ENCODE peak calls at places on chromosome 11, in four cellular contexts. G is IMR-90, B is AG10803, K is BJ. Y is an unnamed sample.

GRCh38 chr11:65314501-65315203 is at the start of gene CDC42EP2:
- DNase-seq in B (peak; percentile 85), K (no peak), G (peak; percentile 80), Y (peak; percentile 78)

GRCh38 chr11:59754859-59755700 is at the start of gene STX3:
- DNase-seq in G (peak; percentile 35), K (no peak), B (peak; percentile 58), Y (peak; percentile 60)

GRCh38 chr11:118148877-118149276 is 3.7 kb downstream of the SCN4B start:
- DNase-seq in B (no peak), G (no peak), K (no peak), Y (no peak)

GRCh38 chr11:122424636-122425035 is 230.9 kb upstream of the UBASH3B start:
- DNase-seq in G (no peak), K (no peak), B (no peak), Y (no peak)

GRCh38 chr11:2312232-2313042 is 10.6 kb downstream of the TSPAN32 start:
- DNase-seq in B (peak; percentile 56), K (peak; percentile 34), G (peak; percentile 49), Y (no peak)

GRCh38 chr11:4095509-4096230 is 1.1 kb downstream of the RRM1 start:
- DNase-seq in K (no peak), G (peak; percentile 78), B (peak; percentile 89), Y (no peak)

GRCh38 chr11:1351278-1351937 is 38.3 kb upstream of the BRSK2 start:
- DNase-seq in G (no peak), K (no peak), B (no peak), Y (no peak)

GRCh38 chr11:126113515-126113957 is 50.9 kb upstream of the CDON start:
- DNase-seq in B (peak; percentile 99), K (peak; percentile 95), G (peak; percentile 96), Y (no peak)

GRCh38 chr11:706439-706956 is 467 bp downstream of the EPS8L2 start:
- DNase-seq in G (peak; percentile 36), K (no peak), B (peak; percentile 43), Y (no peak)

GRCh38 chr11:80638296-80638695 is 1197.5 kb upstream of the TENM4 start:
- DNase-seq in K (no peak), G (no peak), B (no peak), Y (no peak)

GRCh38 chr11:104096900-104097299 is 60.5 kb downstream of the DDI1 start:
- DNase-seq in B (no peak), G (no peak), K (no peak), Y (no peak)

GRCh38 chr11:45028921-45029680 is 78.4 kb upstream of the TP53I11 start:
- DNase-seq in K (no peak), B (no peak), G (no peak), Y (no peak)

GRCh38 chr11:117328414-117329010 is 858 bp downstream of the CEP164 start:
- DNase-seq in G (peak; percentile 58), B (no peak), K (peak; percentile 18), Y (no peak)

GRCh38 chr11:119422505-119423416 is at the start of gene THY1:
- DNase-seq in B (peak; percentile 64), G (peak; percentile 64), K (no peak), Y (no peak)

GRCh38 chr11:123057604-123058305 is 4.2 kb downstream of the HSPA8 start:
- DNase-seq in G (no peak), K (no peak), B (no peak), Y (no peak)

GRCh38 chr11:10205928-10206327 is 88.1 kb downstream of the SBF2 start:
- DNase-seq in K (no peak), B (no peak), G (no peak), Y (no peak)

GRCh38 chr11:75276696-75277095 is 36.1 kb downstream of the TPBGL start:
- DNase-seq in G (no peak), B (no peak), K (no peak), Y (no peak)

GRCh38 chr11:126132319-126132718 is 69.7 kb upstream of the CDON start:
- DNase-seq in G (no peak), B (peak; percentile 62), K (no peak), Y (no peak)

GRCh38 chr11:120748485-120748814 is 236.9 kb downstream of the GRIK4 start:
- DNase-seq in B (no peak), G (no peak), K (no peak), Y (no peak)

GRCh38 chr11:44611687-44612437 is 46.4 kb downstream of the CD82 start:
- DNase-seq in K (no peak), G (no peak), B (no peak), Y (no peak)

GRCh38 chr11:69290791-69291190 is 3.2 kb upstream of the MYEOV start:
- DNase-seq in K (no peak), G (no peak), B (no peak), Y (no peak)

GRCh38 chr11:46511352-46511751 is 82.5 kb downstream of the AMBRA1 start:
- DNase-seq in K (no peak), B (no peak), G (no peak), Y (no peak)

GRCh38 chr11:111911563-111912401 is at the start of gene CRYAB:
- DNase-seq in G (peak; percentile 82), K (peak; percentile 96), B (peak; percentile 98), Y (no peak)

GRCh38 chr11:65426839-65427690 is 4.5 kb downstream of the NEAT1 start:
- DNase-seq in B (peak; percentile 85), K (no peak), G (peak; percentile 77), Y (no peak)

GRCh38 chr11:95477981-95478380 is 247.0 kb upstream of the SESN3 start:
- DNase-seq in K (no peak), B (no peak), G (no peak), Y (no peak)

GRCh38 chr11:46361283-46362145 is 14.3 kb downstream of the DGKZ start:
- DNase-seq in K (no peak), G (peak; percentile 72), B (peak; percentile 54), Y (no peak)

GRCh38 chr11:102260241-102260640 is 57.0 kb upstream of the BIRC3 start:
- DNase-seq in K (no peak), G (no peak), B (peak; percentile 55), Y (no peak)

GRCh38 chr11:116611998-116612620 is 160.7 kb downstream of the BUD13 start:
- DNase-seq in K (no peak), G (no peak), B (no peak), Y (no peak)

GRCh38 chr11:199782-200181 is 6.9 kb downstream of the SCGB1C1 start:
- DNase-seq in K (no peak), B (no peak), G (no peak), Y (no peak)

GRCh38 chr11:117829369-117829725 is 4.8 kb upstream of the FXYD2 start:
- DNase-seq in K (no peak), B (no peak), G (no peak), Y (no peak)

GRCh38 chr11:117833401-117833891 is 8.9 kb upstream of the FXYD2 start:
- DNase-seq in K (no peak), G (no peak), B (no peak), Y (peak; percentile 71)

GRCh38 chr11:26326793-26327400 is 5.0 kb upstream of the ANO3 start:
- DNase-seq in K (no peak), G (no peak), B (no peak), Y (no peak)

GRCh38 chr11:22432331-22433065 is 94.3 kb downstream of the SLC17A6 start:
- DNase-seq in G (peak; percentile 24), K (no peak), B (peak; percentile 25), Y (no peak)

GRCh38 chr11:22433066-22433450 is 94.9 kb downstream of the SLC17A6 start:
- DNase-seq in K (no peak), B (peak; percentile 11), G (no peak), Y (no peak)

GRCh38 chr11:22431074-22431473 is 92.9 kb downstream of the SLC17A6 start:
- DNase-seq in B (no peak), G (no peak), K (no peak), Y (no peak)

GRCh38 chr11:22430286-22430685 is 92.1 kb downstream of the SLC17A6 start:
- DNase-seq in G (no peak), B (peak; percentile 5), K (no peak), Y (no peak)

DNA sequence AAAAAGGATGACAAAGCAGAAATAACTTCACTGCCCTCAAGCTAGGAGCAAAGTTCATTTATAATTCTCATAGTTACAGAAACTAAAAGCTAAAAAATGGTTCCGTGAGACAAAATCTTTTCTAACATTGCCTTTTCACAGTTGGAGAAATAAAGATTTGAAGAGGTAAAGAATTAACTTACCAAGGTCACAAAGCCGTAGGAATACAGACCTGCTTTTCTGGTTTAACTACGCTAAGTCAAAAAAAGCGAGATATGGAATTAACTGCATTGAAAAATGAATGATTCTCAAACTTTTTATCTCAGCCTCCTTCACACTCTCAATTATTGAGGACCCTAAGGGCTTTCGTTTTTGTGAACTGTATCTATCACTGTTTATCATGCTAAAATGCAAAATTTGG is 95.3 kb downstream of the SLC17A6 start:
- DNase-seq in K (no peak), G (no peak), B (no peak), Y (no peak)
- TF ChIP-seq CTCF in K (no peak), G (no peak), B (no peak), Y (no peak)

DNA sequence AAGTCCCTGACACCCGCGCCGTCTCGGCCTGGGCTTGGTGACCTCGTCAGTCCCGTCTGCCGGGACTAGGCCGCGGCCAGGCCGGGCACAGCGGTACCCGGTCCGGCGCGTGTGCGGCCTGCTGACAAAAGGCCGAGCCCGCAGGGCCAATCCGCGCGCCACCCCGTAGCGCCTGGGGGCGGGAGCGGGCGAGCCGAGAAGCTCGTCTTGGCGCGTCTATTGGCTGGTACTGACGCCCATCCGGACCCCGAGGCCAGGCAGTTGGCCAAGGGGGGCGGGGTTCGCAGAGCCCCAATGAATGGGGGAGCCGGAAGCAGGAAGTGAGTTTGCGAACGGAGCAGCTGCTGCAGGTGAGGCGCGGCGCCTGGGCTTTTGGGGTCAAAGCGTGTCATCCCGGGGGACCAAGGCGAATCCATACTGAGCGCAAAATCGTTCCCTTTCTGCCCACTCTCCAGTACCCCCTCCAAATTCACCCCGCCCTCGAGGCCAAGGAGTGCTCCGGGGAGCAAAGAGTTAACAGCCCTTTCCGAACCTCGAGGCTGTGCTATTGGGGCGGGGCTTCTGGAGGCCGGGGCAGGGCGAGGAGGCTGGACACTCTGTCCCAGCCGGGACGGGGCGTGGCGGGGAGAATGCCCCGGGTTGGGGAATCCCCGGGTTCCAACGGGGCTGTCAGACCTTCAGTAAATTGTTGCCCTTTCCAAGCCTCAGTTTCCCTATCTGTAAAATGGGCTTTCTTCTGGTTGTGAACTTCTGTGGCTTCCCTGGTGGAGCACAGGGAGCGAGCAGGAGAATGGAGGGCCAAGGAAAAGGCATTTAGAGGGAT is at the start of gene DPP3:
- DNase-seq in B (peak; percentile 96), K (peak; percentile 77), G (peak; percentile 95), Y (peak; percentile 97)
- TF ChIP-seq CTCF in B (no peak), K (no peak), G (no peak), Y (no peak)

GRCh38 chr11:76621466-76621865 is 49.1 kb downstream of the LRRC32 start:
- DNase-seq in G (no peak), K (no peak), B (no peak), Y (no peak)
- TF ChIP-seq CTCF in G (no peak), K (no peak), B (no peak), Y (no peak)

DNA sequence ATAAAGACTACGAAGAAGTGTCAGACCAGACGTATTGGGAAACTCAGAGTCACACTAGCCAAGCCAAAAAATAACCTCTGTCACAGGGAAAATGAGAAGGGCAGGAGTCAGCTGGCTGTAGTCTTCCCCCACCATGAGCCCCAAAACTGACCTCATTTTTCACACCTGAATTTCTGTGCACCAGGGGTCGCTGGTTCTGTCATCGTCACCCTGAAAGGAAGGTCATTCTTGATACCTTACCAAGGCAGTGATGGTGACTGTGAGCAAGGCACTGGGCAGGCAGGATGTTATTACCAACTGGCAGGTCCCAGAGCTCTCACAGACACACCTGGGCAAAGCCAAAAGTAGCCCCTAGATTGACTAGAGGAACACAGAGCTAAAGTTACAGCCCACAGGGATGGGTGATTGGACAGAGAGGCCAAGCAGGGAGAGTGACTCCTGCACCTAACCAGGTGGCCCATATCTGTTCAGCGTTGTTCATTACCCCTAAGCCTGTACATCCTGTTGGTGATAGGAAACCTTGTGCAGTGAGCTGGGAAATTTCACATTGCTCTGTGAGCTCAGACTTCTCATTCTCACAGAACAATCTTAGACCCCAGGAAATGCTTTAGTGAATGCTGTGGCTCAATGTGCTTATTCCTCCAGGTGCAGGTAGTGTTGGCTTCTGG is 32.3 kb upstream of the OR56A1 start:
- DNase-seq in B (no peak), G (no peak), K (no peak), Y (no peak)
- TF ChIP-seq CTCF in B (no peak), G (no peak), K (no peak), Y (no peak)

Y was measured in progenitor cell of endocrine pancreas.